ENCODE peak calls at places on chromosomes 12 and 14, in eight cellular contexts. O is vagina; J is astrocyte of the cerebellum; Q is CD8-positive, alpha-beta T cell; D is foreskin fibroblast; H is upper lobe of right lung; I is IMR-90; E is heart right ventricle. V is an unnamed sample.

GRCh38 chr14:89377544-89377943 is 39.5 kb downstream of the FOXN3 start:
- DNase-seq in E (no peak), J (no peak), I (no peak), Q (no peak), D (no peak), O (no peak), H (no peak), V (no peak)

GRCh38 chr12:100827901-100828520 is 33.4 kb downstream of the ANO4 start:
- DNase-seq in D (peak), J (peak), I (peak), H (no peak), O (no peak), Q (no peak), E (no peak), V (peak)

GRCh38 chr14:100440207-100440631 is 117.1 kb downstream of the SLC25A47 start:
- DNase-seq in O (no peak), E (peak), J (peak), Q (peak), I (peak), D (no peak), H (peak), V (peak)

GRCh38 chr14:97703006-97703760 is 906.0 kb downstream of the VRK1 start:
- DNase-seq in Q (no peak), H (no peak), J (no peak), E (no peak), I (no peak), D (no peak), O (peak), V (no peak)

GRCh38 chr14:51520087-51520486 is 131.6 kb upstream of the FRMD6 start:
- DNase-seq in J (no peak), I (no peak), D (no peak), H (no peak), O (no peak), E (no peak), Q (no peak), V (no peak)

GRCh38 chr14:98593361-98593761 is 678.6 kb downstream of the BCL11B start:
- DNase-seq in E (no peak), O (no peak), D (no peak), H (no peak), I (no peak), Q (no peak), J (no peak), V (no peak)

GRCh38 chr14:79407572-79407971 is 803.7 kb downstream of the DIO2 start:
- DNase-seq in D (no peak), H (no peak), I (no peak), Q (no peak), E (no peak), J (no peak), O (no peak), V (no peak)

GRCh38 chr12:1810931-1811280 is 9.5 kb upstream of the LRTM2 start:
- DNase-seq in E (no peak), O (no peak), J (no peak), I (no peak), Q (no peak), D (no peak), H (no peak), V (no peak)

GRCh38 chr14:32726516-32726915 is 212.2 kb upstream of the NPAS3 start:
- DNase-seq in O (no peak), E (no peak), Q (no peak), J (no peak), H (no peak), I (no peak), D (no peak), V (no peak)

GRCh38 chr12:84034891-84035290 is 877.7 kb downstream of the SLC6A15 start:
- DNase-seq in H (no peak), I (peak), D (peak), E (no peak), O (no peak), J (no peak), Q (no peak), V (no peak)

GRCh38 chr14:91348861-91349465 is 68.7 kb downstream of the CCDC88C start:
- DNase-seq in I (no peak), D (no peak), H (no peak), J (no peak), Q (no peak), E (no peak), O (no peak), V (no peak)

GRCh38 chr14:23579739-23580138 is 1.1 kb upstream of the JPH4 start:
- DNase-seq in Q (no peak), D (no peak), O (no peak), J (no peak), E (no peak), H (no peak), I (no peak), V (no peak)

GRCh38 chr14:94029671-94030203 is 3.6 kb downstream of the OTUB2 start:
- DNase-seq in J (no peak), I (no peak), Q (no peak), H (no peak), D (no peak), E (no peak), O (no peak), V (no peak)

GRCh38 chr14:73620268-73620667 is 8.0 kb downstream of the ACOT6 start:
- DNase-seq in O (no peak), D (no peak), Q (no peak), I (no peak), E (no peak), J (no peak), H (no peak), V (no peak)

GRCh38 chr14:74562515-74563232 is 49.4 kb downstream of the LTBP2 start:
- DNase-seq in J (no peak), Q (no peak), O (no peak), E (no peak), I (peak), D (no peak), H (no peak), V (no peak)

GRCh38 chr14:59583755-59584154 is 7.1 kb upstream of the CCDC175 start:
- DNase-seq in H (no peak), J (peak), O (no peak), I (peak), D (peak), E (no peak), Q (no peak), V (no peak)

GRCh38 chr14:93969082-93969828 is 7.1 kb downstream of the ASB2 start:
- DNase-seq in D (no peak), I (no peak), H (no peak), J (no peak), E (peak), Q (no peak), O (no peak), V (no peak)

GRCh38 chr14:81172881-81173280 is 47.9 kb downstream of the GTF2A1 start:
- DNase-seq in J (no peak), D (peak), Q (no peak), O (no peak), E (no peak), I (peak), H (no peak), V (no peak)

GRCh38 chr14:99077844-99078236 is 194.2 kb downstream of the BCL11B start:
- DNase-seq in Q (no peak), E (no peak), H (no peak), O (peak), J (no peak), D (no peak), I (no peak), V (no peak)

GRCh38 chr12:123761841-123762714 is at the start of gene DNAH10:
- DNase-seq in J (no peak), Q (peak), I (no peak), H (peak), D (no peak), E (no peak), O (no peak), V (no peak)

GRCh38 chr14:57866199-57866755 is 385 bp upstream of the SLC35F4 start:
- DNase-seq in Q (no peak), D (no peak), H (no peak), J (no peak), O (no peak), E (no peak), I (no peak), V (no peak)
- H3K4me3 ChIP-seq in Q (no peak), D (no peak), H (no peak), J (no peak), O (no peak), E (no peak), I (no peak), V (no peak)

DNA sequence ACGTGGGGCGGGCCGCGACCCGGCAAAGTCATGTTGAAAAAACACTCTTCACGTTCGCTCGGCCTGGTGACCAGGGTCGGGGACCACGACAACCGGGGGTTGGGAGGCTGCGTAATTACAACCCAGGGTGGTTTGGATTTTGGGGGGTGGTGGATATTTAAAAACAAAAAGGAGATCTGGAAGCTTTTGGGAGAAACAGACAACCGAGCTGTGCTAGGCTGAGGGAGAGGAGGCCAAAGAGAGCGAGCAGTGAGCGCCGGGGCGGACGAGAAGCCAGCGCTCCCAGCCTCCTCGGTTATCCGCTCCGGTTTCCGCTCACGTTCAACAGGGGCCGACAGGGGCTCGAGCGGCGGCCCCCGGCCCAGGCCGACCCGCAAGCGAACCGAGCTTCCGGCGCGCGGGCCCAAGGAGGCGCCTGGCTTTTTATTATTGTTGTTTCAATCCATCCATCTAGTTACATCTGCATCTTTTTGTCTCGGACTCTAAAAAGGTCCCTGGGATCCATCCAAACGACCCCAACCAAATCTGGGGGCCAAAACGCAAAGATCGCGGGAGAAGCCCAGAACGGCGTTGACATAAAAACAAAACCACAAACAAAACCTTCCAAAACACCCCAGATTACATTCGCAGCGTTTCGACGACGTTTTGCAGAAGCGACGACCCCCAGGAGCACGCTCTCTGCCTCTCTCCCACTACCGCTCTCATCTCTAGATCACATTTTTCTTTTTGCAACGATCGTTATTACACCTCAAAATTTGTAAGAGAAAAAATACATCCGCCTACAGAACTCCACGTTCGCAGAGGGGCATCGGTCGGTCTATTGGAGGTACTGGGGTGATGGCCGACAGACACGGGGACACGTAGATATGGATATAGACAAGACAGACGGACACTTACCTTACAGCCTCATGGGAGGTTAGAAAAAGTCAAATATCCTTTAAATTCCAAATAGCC is 740 bp downstream of the OTX2 start:
- DNase-seq in H (no peak), J (no peak), O (no peak), I (no peak), E (no peak), Q (no peak), D (no peak), V (no peak)
- H3K4me3 ChIP-seq in H (no peak), J (no peak), O (peak), I (no peak), E (no peak), Q (no peak), D (no peak), V (no peak)

DNA sequence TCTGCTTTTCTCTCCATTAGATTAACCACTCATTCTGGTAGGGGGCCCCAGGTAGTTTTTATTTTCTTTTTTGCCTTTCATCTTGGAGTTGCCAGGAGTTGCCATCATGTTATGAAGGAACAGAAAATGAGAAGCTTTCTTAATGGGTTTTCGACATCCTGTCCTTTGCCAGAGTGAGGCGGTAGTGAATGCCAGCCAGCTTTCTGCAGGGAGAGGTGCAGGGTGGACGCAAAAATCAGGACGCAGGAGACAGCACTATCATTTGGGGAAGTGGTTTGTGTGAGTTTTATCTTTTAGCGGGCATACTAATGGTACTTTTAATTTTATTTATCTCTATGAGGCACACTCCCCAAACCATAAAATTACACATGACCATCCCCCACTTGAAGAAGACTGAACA is 1.7 kb downstream of the RASSF8 start:
- DNase-seq in H (no peak), I (peak), E (no peak), J (no peak), D (peak), Q (no peak), O (no peak), V (no peak)
- H3K4me3 ChIP-seq in H (peak), I (peak), E (peak), J (peak), D (peak), Q (no peak), O (peak), V (no peak)

GRCh38 chr12:53985900-53986685 is 1.1 kb downstream of the HOXC10 start:
- DNase-seq in O (no peak), H (peak), D (peak), Q (no peak), E (no peak), J (no peak), I (no peak), V (no peak)
- H3K4me3 ChIP-seq in O (peak), H (no peak), D (peak), Q (no peak), E (no peak), J (no peak), I (no peak), V (no peak)

GRCh38 chr14:104604461-104605449 is at the start of gene TMEM179:
- DNase-seq in J (no peak), H (no peak), Q (no peak), O (no peak), I (peak), D (no peak), E (no peak), V (no peak)
- H3K4me3 ChIP-seq in J (no peak), H (no peak), Q (no peak), O (peak), I (no peak), D (no peak), E (no peak), V (peak)

GRCh38 chr12:42757735-42758134 is 168.2 kb upstream of the PRICKLE1 start:
- DNase-seq in J (no peak), I (no peak), H (no peak), O (no peak), E (no peak), D (no peak), Q (no peak), V (no peak)
- H3K4me3 ChIP-seq in J (no peak), I (no peak), H (no peak), O (no peak), E (no peak), D (no peak), Q (no peak), V (no peak)

GRCh38 chr12:102956738-102957338 is 636 bp upstream of the ASCL1 start:
- DNase-seq in I (no peak), D (no peak), J (no peak), H (no peak), Q (no peak), E (no peak), O (no peak), V (no peak)
- H3K4me3 ChIP-seq in I (no peak), D (no peak), J (no peak), H (no peak), Q (no peak), E (no peak), O (peak), V (no peak)

DNA sequence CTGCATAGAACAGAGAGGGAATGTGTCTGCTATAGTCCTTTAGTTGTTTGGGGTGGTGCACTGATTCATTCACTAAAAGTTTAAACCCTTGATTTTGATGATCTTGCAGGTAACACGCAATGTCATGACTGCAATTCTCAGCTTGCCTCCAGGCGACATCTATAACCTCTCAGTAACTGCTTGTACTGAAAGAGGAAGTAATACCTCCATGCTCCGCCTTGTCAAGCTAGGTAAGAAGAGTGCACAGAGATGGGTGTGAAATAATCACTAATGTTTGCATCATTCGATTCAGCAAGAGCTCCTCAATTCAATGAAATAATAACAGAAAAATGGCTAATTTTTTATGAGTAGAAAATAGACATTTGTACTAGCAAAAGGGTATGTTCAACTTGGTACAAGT is 203.7 kb downstream of the PTPRO start:
- DNase-seq in O (no peak), I (no peak), J (no peak), H (no peak), E (no peak), D (no peak), Q (no peak), V (no peak)
- H3K4me3 ChIP-seq in O (no peak), I (no peak), J (no peak), H (no peak), E (no peak), D (no peak), Q (no peak), V (no peak)

DNA sequence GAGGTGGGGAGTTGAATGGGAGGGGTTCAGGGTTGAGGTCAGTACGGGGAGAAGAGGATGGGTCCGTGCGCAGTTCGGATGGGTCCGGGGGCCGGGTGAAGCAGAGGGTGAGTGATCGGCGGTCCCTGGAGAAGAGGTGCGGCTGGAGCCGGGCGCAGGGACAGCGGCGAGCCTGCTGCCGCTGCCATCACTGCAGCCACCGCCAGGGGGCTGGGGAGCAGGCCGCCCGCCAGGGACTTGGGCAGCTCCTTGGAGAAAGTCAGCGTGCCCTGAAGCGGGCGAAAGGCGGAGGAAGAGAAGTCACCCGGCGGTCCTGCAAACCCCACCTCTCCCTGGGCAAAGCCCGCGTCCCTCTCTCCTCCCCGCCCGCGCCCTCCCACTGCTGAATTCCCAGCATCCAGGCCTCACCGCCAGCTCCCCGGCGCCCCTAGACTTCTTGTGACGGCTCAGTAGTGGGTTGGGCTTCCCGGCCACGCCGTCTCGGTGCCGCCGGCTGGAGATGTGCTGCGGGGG is 6.0 kb upstream of the GPR84 start:
- DNase-seq in D (peak), I (peak), E (peak), Q (no peak), J (peak), O (no peak), H (peak), V (no peak)
- H3K4me3 ChIP-seq in D (peak), I (peak), E (peak), Q (no peak), J (peak), O (peak), H (peak), V (no peak)